ENCODE peak calls at places on chromosomes 16 and 17, in five cellular contexts. E is neural progenitor cell; Q is CD8-positive, alpha-beta memory T cell; F is heart left ventricle; M is H9. Z is an unnamed sample.

GRCh38 chr16:27449434-27450188 is 47.6 kb downstream of the IL21R start:
- DNase-seq in E (no peak), Q (peak; percentile 94), F (no peak), M (no peak), Z (peak; percentile 80)

GRCh38 chr17:62627904-62628603 is 584 bp downstream of the MRC2 start:
- DNase-seq in E (peak; percentile 48), Q (no peak), F (peak; percentile 61), M (peak; percentile 37), Z (no peak)

GRCh38 chr17:34201767-34202166 is 53.3 kb upstream of the CCL2 start:
- DNase-seq in E (no peak), Q (no peak), F (no peak), M (no peak), Z (no peak)

GRCh38 chr17:15918661-15919259 is 26.2 kb upstream of the ADORA2B start:
- DNase-seq in E (no peak), Q (no peak), F (peak; percentile 26), M (no peak), Z (no peak)

GRCh38 chr16:10136916-10137315 is 45.3 kb downstream of the GRIN2A start:
- DNase-seq in E (peak; percentile 50), Q (no peak), F (no peak), M (peak; percentile 56), Z (no peak)

GRCh38 chr17:63571632-63572310 is 21.5 kb downstream of the DCAF7 start:
- DNase-seq in E (no peak), Q (no peak), F (no peak), M (no peak), Z (no peak)

GRCh38 chr17:35252646-35253045 is 9.8 kb downstream of the SLFN5 start:
- DNase-seq in E (no peak), Q (no peak), F (no peak), M (no peak), Z (no peak)

GRCh38 chr17:50589112-50589712 is 28.7 kb downstream of the CACNA1G start:
- DNase-seq in E (no peak), Q (no peak), F (no peak), M (no peak), Z (no peak)

GRCh38 chr17:76791053-76791980 is 53.4 kb downstream of the MFSD11 start:
- DNase-seq in E (no peak), Q (peak; percentile 16), F (no peak), M (no peak), Z (peak; percentile 65)

GRCh38 chr16:2465653-2466415 is 5.3 kb upstream of the NTN3 start:
- DNase-seq in E (peak; percentile 57), Q (no peak), F (no peak), M (peak; percentile 66), Z (peak; percentile 7)

DNA sequence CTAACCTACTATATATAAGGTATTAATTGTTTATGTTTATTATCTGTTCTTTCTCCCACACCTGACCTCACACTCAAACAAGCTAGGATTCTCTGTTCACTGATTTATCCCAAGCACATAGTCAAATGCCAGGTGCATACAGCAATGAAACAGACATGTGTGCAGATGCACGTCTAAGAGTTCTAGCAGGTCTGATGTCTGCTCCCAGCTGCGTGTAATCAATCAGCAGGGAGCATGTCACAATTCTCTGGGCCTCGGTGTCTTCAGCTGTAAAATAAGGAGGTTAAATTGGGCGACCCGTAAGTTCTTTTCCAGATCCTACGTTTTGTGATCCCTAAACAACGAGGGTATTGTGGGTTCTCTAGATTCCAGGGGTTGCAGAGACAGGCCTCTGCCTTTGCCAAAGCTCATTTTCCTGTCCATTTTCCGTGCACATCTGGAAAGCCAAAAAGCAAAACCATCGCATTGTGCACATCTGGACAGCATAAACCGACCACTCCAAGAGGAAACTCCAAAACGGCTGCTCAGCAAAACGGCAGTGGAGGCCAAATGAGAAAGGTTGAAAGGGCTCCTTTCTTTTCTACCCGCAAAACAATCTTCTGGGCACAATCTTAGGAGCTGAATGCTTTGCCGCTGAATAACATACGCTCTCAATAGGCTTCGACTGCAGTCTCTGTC is 426.5 kb downstream of the SLC39A11 start:
- DNase-seq in E (no peak), Q (no peak), F (no peak), M (no peak), Z (no peak)
- H3K27ac ChIP-seq in E (no peak overlapping the region), Q (no peak overlapping the region), F (no peak overlapping the region), M (no peak overlapping the region), Z (no peak overlapping the region)

GRCh38 chr16:49356728-49357488 is 16.7 kb upstream of the C16orf78 start:
- DNase-seq in E (no peak), Q (no peak), F (no peak), M (no peak), Z (no peak)
- H3K4me1 ChIP-seq in E (peaks cover 6% of the 10 kb centered on the region), Q (no peaks in the 10 kb centered on the region), F (peaks cover 5% of the 10 kb centered on the region), M (no peaks in the 10 kb centered on the region), Z (no peaks in the 10 kb centered on the region)

DNA sequence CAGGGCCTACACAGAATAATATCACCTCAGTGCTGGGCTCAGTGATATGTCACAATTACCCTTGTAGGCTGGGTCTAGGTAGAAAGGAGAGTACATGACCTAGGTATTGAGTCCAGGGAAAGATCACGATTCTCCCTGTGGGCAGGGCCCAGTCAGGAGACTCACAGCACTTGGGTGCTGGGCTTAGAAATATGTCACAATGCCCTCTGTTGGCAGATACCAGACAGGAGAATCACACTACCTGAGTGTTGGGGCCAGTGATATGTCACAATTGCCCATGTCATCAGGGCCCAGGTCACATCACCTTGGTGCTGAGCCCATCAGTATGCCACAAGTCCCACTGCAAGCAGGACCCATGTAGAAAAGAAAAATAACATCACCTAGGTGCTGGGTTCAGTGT is 2105.5 kb downstream of the TP53TG3F start:
- DNase-seq in E (no peak), Q (no peak), F (no peak), M (no peak), Z (no peak)
- H3K9me3 ChIP-seq in E (peaks cover 3% of the 10 kb centered on the region), Q (peaks cover 4% of the 10 kb centered on the region), F (no peaks in the 10 kb centered on the region), M (peaks cover 97% of the 10 kb centered on the region), Z (peaks cover 13% of the 10 kb centered on the region)

DNA sequence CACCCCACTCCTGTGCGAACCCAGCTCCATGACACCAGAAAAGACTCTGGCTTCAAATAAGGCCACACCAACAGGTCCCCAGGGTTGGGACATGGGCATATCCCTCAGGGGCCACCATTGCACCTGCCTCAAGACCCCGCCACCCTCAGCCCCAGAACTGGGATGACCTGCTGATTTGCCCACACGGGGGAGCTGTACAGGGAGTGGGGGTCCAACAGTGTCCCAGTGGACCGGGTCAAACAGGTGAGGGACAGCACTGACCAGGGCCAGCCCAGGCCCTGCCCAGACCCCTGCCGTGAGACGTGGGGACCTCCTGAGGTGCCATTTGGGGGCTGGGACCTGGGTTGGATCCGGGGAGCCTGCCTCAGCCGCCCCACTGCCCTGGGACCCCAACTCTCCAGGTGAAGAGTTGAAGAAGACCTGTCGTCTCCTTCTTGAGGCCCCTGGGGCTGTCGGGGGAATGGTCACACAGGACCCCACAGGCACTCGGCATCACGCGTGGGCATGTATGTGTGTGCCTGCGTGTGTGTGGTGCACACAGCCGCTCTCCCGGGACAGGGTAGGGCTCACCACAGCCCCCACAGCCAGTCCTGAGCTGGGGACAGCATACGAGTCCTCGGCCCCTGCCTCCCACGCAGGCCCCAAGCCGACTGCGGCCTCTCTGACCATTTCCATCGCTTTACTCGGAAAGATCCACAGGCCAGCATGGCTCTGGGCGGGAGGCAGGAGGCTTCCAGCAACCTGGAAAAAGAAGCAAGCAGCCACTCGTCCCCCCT is 34.2 kb upstream of the ZNF469 start:
- DNase-seq in E (no peak), Q (no peak), F (no peak), M (no peak), Z (no peak)
- H3K27ac ChIP-seq in E (no peak overlapping the region), Q (no peak overlapping the region), F (no peak overlapping the region), M (no peak overlapping the region), Z (no peak overlapping the region)

DNA sequence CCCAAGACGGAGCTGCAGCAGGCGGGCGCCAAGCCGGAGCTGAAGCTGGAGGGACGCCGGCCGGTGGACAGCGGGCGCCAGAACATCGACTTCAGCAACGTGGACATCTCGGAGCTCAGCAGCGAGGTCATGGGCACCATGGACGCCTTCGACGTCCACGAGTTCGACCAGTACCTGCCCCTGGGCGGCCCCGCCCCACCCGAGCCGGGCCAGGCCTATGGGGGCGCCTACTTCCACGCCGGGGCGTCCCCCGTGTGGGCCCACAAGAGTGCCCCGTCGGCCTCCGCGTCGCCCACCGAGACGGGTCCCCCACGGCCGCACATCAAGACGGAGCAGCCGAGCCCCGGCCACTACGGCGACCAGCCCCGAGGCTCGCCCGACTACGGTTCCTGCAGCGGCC is 3.2 kb downstream of the SOX8 start:
- DNase-seq in E (no peak), Q (no peak), F (no peak), M (no peak), Z (no peak)
- H3K4me1 ChIP-seq in E (peaks cover 23% of the 10 kb centered on the region), Q (peaks cover 4% of the 10 kb centered on the region), F (peaks cover 34% of the 10 kb centered on the region), M (no peaks in the 10 kb centered on the region), Z (peaks cover 12% of the 10 kb centered on the region)

GRCh38 chr17:21816592-21817567 is 124.6 kb downstream of the KCNJ18 start:
- DNase-seq in E (no peak), Q (no peak), F (no peak), M (no peak), Z (no peak)

GRCh38 chr17:21815352-21816063 is 123.2 kb downstream of the KCNJ18 start:
- DNase-seq in E (no peak), Q (no peak), F (no peak), M (no peak), Z (no peak)

GRCh38 chr17:21814776-21815175 is 122.5 kb downstream of the KCNJ18 start:
- DNase-seq in E (no peak), Q (no peak), F (no peak), M (no peak), Z (no peak)

GRCh38 chr17:21823130-21823529 is 130.8 kb downstream of the KCNJ18 start:
- DNase-seq in E (no peak), Q (no peak), F (no peak), M (no peak), Z (no peak)

DNA sequence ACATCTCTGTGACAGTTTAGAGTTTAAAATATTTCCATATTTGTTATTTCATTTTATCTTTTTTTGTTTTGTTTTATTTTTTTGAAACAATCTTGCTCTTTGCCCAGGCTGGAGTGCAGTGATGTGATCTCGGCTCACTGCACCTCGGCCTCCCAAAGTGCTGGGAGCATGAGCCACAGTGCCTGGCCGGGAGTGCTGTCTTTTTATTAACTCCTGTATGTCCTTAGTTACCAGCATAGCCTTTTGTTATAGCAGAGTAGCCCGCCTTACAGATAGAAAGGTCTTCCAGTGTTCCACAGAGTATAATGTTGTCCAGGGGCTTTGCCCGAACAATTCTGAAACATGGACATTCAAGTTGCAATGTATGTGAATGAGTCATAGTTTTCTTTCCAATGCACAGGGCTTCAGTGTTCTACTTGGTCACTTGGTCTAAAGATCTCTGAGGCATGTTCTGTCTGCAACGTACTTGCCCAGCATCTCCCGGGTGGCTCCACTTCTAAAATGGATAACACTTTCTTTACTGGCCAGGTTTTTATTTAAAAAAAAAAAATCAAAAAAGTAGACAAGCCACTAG is 125.6 kb downstream of the KCNJ18 start:
- DNase-seq in E (no peak), Q (no peak), F (no peak), M (no peak), Z (no peak)
- H3K9me3 ChIP-seq in E (peaks cover 76% of the 10 kb centered on the region), Q (no peaks in the 10 kb centered on the region), F (no peaks in the 10 kb centered on the region), M (peaks cover 86% of the 10 kb centered on the region), Z (no peaks in the 10 kb centered on the region)

DNA sequence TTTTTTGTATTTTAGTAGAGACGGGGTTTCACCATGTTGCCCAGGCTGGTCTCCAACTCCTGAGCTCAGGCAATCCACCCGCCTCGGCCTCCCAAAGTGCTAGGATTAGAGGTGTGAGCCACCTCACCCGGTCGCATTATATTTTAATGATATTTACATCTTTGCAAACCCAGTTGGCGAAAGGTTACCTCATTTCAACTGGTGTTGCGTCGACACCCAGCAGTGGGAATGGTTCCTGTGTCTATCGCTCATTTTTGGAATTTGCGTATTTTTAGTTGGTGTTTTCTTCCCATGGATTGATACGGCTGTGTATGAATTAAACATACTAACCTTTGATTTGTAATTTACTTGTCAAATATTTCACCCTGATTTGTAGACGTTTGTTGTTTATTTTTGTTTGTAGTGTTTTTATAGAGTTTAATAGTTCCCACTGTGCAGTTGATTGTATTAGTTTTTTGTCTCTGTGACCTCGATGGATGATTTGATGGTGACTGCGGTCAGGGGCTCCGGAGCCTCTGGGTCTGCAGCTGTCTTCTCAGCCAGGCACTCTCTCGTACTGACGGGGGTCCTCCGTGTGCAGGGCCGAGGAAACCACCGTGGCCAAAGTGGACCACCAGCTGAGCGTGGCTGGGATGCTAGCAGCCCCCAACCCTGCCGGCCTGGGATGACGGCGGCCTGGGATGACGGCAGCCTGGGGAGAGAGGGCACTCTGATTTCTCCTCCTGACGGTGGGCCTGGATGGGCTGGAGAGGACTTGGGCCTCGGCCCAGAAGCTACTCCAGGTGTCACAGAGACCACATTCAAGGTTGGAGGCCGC is 4.0 kb downstream of the CD7 start:
- DNase-seq in E (no peak), Q (no peak), F (no peak), M (no peak), Z (no peak)
- H3K27ac ChIP-seq in E (no peak overlapping the region), Q (no peak overlapping the region), F (no peak overlapping the region), M (no peak overlapping the region), Z (no peak overlapping the region)

Z was measured in CD4-positive, alpha-beta memory T cell.